ENCODE peak calls at places on chromosomes 6 and 20, in four cellular contexts. I is adrenal gland; J is CD8-positive, alpha-beta memory T cell; W is spleen. A is an unnamed sample.

GRCh38 chr20:40276291-40276690 is 412.7 kb downstream of the MAFB start:
- DNase-seq in J (no peak), I (no peak), W (no peak), A (no peak)

GRCh38 chr20:3729811-3730550 is 2.5 kb upstream of the HSPA12B start:
- DNase-seq in W (peak), I (no peak), J (no peak), A (no peak)

GRCh38 chr6:33746036-33746600 is 587 bp downstream of the IP6K3 start:
- DNase-seq in I (no peak), J (no peak), W (no peak), A (no peak)

GRCh38 chr20:64112691-64113443 is 5.5 kb upstream of the NPBWR2 start:
- DNase-seq in J (no peak), I (no peak), W (peak), A (peak)

GRCh38 chr6:96898241-96898851 is 655 bp upstream of the NDUFAF4 start:
- DNase-seq in J (no peak), I (no peak), W (no peak), A (no peak)

GRCh38 chr6:2111162-2111677 is 134.2 kb downstream of the GMDS start:
- DNase-seq in I (no peak), J (no peak), W (no peak), A (no peak)

GRCh38 chr20:1083431-1084080 is 34.8 kb upstream of the PSMF1 start:
- DNase-seq in J (no peak), W (no peak), I (no peak), A (no peak)

GRCh38 chr6:147099974-147100373 is 104.2 kb upstream of the STXBP5 start:
- DNase-seq in J (no peak), I (no peak), W (no peak), A (no peak)

GRCh38 chr6:10425177-10425972 is 10.5 kb upstream of the TFAP2A start:
- DNase-seq in I (no peak), W (no peak), J (no peak), A (no peak)

GRCh38 chr6:113629940-113630339 is 227.2 kb upstream of the MARCKS start:
- DNase-seq in I (no peak), J (no peak), W (no peak), A (no peak)

GRCh38 chr20:46400828-46401477 is 5.5 kb downstream of the ELMO2 start:
- DNase-seq in W (no peak), J (peak), I (no peak), A (no peak)

GRCh38 chr6:159819932-159820640 is 20.0 kb downstream of the PNLDC1 start:
- DNase-seq in W (peak), J (no peak), I (no peak), A (peak)

GRCh38 chr20:49403012-49403411 is 79.5 kb downstream of the KCNB1 start:
- DNase-seq in J (no peak), I (no peak), W (no peak), A (no peak)

GRCh38 chr6:64505312-64505711 is 869.7 kb downstream of the PHF3 start:
- DNase-seq in W (peak), J (no peak), I (no peak), A (no peak)

GRCh38 chr20:47455133-47456040 is 46.3 kb upstream of the NCOA3 start:
- DNase-seq in W (no peak), I (no peak), J (no peak), A (no peak)

GRCh38 chr6:149888113-149888512 is 9.8 kb downstream of the RAET1E start:
- DNase-seq in I (peak), W (no peak), J (no peak), A (no peak)

GRCh38 chr6:7805828-7806227 is 79.9 kb downstream of the BMP6 start:
- DNase-seq in I (no peak), J (no peak), W (no peak), A (no peak)

GRCh38 chr6:84492246-84493135 is 265.0 kb upstream of the CEP162 start:
- DNase-seq in J (no peak), I (peak), W (no peak), A (no peak)

GRCh38 chr6:154292855-154293519 is 63.6 kb downstream of the IPCEF1 start:
- DNase-seq in J (no peak), I (no peak), W (no peak), A (no peak)

GRCh38 chr6:139028658-139029469 is at the start of gene ABRACL:
- DNase-seq in J (peak), I (peak), W (peak), A (peak)

GRCh38 chr6:95978230-95978629 is 37.5 kb upstream of the FUT9 start:
- DNase-seq in I (no peak), W (no peak), J (no peak), A (no peak)

GRCh38 chr6:82881519-82881918 is 184.1 kb downstream of the UBE3D start:
- DNase-seq in I (no peak), J (no peak), W (no peak), A (no peak)

GRCh38 chr6:36683145-36683655 is 4.7 kb downstream of the CDKN1A start:
- DNase-seq in W (no peak), I (no peak), J (no peak), A (no peak)

GRCh38 chr6:157629220-157629619 is 193.8 kb upstream of the SNX9 start:
- DNase-seq in W (no peak), J (no peak), I (no peak), A (peak)

GRCh38 chr6:27332692-27333641 is 20.9 kb upstream of the POM121L2 start:
- DNase-seq in I (no peak), J (no peak), W (no peak), A (no peak)

GRCh38 chr20:7723284-7723683 is 217.0 kb downstream of the HAO1 start:
- DNase-seq in W (no peak), I (no peak), J (no peak), A (no peak)

GRCh38 chr6:1164600-1164999 is 147.3 kb upstream of the FOXQ1 start:
- DNase-seq in W (no peak), I (no peak), J (no peak), A (no peak)

GRCh38 chr20:51022227-51022802 is 592 bp downstream of the KCNG1 start:
- DNase-seq in W (no peak), I (no peak), J (no peak), A (no peak)

GRCh38 chr20:51019598-51020592 is 3.0 kb downstream of the KCNG1 start:
- DNase-seq in I (no peak), J (no peak), W (peak), A (no peak)

GRCh38 chr20:51021067-51022025 is 1.6 kb downstream of the KCNG1 start:
- DNase-seq in W (no peak), J (no peak), I (no peak), A (no peak)

GRCh38 chr20:51022803-51023616 is at the start of gene KCNG1:
- DNase-seq in I (peak), W (peak), J (no peak), A (peak)

DNA sequence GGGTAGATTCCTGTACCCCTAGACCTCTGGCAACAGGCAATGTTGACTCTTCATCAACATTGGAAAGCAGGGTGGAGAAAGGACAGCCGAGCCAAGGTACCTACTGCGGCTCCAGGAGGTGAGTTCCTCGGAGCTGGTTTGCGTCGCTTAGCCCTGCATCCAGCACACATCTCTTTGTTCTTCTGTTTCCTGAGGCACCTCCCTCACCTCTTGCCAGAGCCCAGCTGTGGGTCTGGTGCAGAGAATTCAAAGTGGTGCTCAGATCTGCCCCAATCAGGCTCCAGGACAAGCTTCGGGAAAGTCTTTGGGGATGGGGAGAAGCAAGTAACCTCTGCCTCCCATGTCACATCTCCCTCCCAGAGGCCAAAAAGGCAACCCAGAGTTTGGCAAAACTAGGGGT is 2.2 kb downstream of the KCNG1 start:
- DNase-seq in J (no peak), W (no peak), I (no peak), A (no peak)
- H3K4me3 ChIP-seq in J (no peak), W (no peak), I (no peak), A (no peak)

GRCh38 chr6:110813338-110813737 is 1.9 kb downstream of the CDK19 start:
- DNase-seq in I (no peak), W (no peak), J (no peak), A (no peak)
- H3K4me3 ChIP-seq in I (no peak), W (no peak), J (no peak), A (no peak)

GRCh38 chr6:5153186-5153585 is 68.0 kb downstream of the PPP1R3G start:
- DNase-seq in W (no peak), I (no peak), J (no peak), A (no peak)

GRCh38 chr6:5150676-5151075 is 65.5 kb downstream of the PPP1R3G start:
- DNase-seq in W (no peak), I (no peak), J (no peak), A (no peak)

GRCh38 chr6:5152417-5152816 is 67.3 kb downstream of the PPP1R3G start:
- DNase-seq in W (no peak), I (no peak), J (no peak), A (no peak)

GRCh38 chr6:5151295-5151954 is 66.3 kb downstream of the PPP1R3G start:
- DNase-seq in I (no peak), J (no peak), W (no peak), A (no peak)

DNA sequence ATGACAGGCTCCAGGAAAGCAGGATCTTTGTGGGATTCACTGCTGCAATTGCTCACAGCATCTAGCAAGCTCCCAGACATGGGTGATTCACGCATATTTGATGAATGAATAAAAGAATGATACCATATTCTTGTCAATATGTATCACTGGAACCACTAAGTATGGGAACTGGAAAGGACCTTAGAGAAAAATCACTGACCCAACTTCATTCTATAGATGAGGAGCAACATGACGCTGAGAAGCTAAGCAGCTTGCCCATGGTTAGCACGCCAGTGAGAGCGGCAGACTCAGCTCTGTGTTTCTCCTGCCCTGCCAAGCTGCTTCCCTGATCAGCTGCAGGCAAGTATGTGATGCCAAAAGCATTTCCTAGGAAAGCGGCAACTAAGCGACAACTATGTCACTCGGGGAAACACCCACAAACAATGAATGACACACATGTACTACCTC is 66.8 kb downstream of the PPP1R3G start:
- DNase-seq in W (no peak), J (no peak), I (no peak), A (no peak)
- H3K4me3 ChIP-seq in W (no peak), J (no peak), I (no peak), A (no peak)

GRCh38 chr6:105482956-105483355 is 80.1 kb upstream of the PREP start:
- DNase-seq in I (no peak), J (no peak), W (no peak), A (no peak)

GRCh38 chr6:105485456-105485855 is 82.6 kb upstream of the PREP start:
- DNase-seq in W (no peak), J (no peak), I (no peak), A (no peak)

GRCh38 chr6:105483492-105483891 is 80.6 kb upstream of the PREP start:
- DNase-seq in J (no peak), W (no peak), I (peak), A (no peak)

GRCh38 chr6:105484238-105485161 is 81.6 kb upstream of the PREP start:
- DNase-seq in W (no peak), I (no peak), J (no peak), A (no peak)

DNA sequence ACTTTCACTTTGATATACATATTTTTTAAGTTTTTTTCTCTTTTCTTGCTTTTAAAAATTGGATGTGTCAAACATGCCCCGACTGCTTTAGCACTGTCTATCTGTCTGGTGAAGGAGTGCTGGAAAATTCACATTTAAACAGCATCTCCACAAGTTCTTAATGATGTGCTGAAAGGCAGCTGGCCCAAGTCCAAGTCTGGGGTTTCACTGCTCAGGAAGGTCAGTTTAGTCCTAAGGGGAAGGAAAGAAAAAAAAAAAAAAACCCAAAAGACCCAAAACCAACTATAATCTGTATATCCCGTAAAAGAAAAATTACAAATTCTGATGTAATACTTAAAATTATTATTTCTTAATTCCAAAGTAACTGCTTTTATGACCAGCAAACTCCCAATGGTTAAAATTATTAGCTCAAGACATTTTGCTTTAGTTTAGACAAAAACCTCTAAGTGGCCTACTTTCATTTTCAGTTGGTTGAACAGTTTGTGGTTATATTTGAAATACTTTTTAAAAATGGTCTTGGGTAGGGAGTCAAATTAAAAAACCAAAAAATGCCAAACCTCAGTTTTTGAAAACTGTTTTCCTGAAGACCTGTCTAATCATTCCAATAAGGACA is 79.5 kb upstream of the PREP start:
- DNase-seq in W (no peak), J (no peak), I (peak), A (no peak)
- H3K4me3 ChIP-seq in W (no peak), J (no peak), I (no peak), A (no peak)

GRCh38 chr6:127900935-127901334 is at the start of gene THEMIS:
- DNase-seq in W (peak), I (no peak), J (peak), A (no peak)
- H3K4me3 ChIP-seq in W (peak), I (no peak), J (peak), A (no peak)

DNA sequence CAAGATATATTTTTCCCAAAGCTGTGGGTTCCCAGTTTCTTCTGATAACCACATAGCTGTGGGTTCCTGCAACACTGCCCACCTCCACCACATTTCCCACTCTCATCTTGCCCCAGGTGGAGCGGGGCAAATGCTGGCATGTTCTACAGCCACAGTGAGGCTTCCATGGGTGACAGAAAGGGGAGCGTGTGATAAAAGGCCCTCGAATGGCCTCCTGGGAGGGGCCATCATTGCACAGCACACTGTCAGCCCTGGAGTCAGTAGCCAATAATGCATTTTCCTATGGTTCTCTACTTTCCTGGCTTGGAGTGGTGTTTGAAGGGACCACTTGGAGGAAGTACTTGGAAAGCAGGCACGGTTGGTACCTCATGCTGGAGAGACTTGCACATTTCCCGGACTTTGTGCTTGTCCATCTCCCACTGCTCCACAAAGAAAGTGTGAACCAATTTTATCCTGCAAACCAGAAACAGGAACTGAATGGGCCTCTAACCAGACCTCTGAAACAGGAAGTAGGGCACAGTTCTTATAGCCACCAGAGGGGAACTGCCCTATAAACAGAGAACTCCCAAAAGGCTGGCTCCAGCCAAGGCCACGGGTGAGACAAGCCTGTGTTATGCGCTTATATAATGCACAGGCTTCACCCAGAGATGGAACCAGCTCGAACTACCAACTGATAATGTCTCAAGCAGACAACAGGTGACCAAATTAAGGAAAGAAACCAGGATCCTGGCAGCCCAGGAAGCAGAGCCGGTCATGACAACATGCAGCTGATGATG is 8.6 kb downstream of the MAP3K5 start:
- DNase-seq in J (peak), W (peak), I (no peak), A (no peak)
- H3K4me3 ChIP-seq in J (peak), W (peak), I (no peak), A (no peak)

GRCh38 chr6:6724319-6725119 is 136.0 kb downstream of the LY86 start:
- DNase-seq in J (no peak), I (peak), W (peak), A (peak)

GRCh38 chr6:6721606-6722005 is 133.1 kb downstream of the LY86 start:
- DNase-seq in W (no peak), J (no peak), I (no peak), A (no peak)

GRCh38 chr6:6722195-6722594 is 133.7 kb downstream of the LY86 start:
- DNase-seq in W (no peak), J (no peak), I (no peak), A (no peak)

GRCh38 chr6:6723792-6724318 is 135.3 kb downstream of the LY86 start:
- DNase-seq in I (no peak), J (no peak), W (no peak), A (no peak)

DNA sequence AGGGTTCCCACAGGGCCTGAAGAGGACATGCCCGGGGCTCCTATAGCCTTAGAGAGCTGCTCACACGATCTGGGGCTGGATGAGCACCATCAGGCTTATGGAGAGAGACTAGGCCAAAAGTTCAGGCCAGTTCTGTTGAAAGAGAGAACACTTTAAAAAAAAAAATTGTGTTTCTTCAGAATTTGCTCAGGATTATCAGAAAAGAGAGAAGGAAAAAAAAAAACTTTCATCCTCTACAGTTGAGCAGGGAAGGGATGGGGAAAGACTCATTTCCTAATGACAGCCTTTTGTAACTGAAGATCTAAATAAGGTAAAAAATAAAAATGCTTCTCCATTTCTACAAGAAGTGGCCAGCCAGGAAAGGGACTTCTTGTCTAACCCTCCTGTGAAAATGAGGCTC is 134.8 kb downstream of the LY86 start:
- DNase-seq in I (no peak), J (no peak), W (no peak), A (no peak)
- H3K4me3 ChIP-seq in I (no peak), J (no peak), W (no peak), A (no peak)

GRCh38 chr6:11710968-11711643 is 67.5 kb downstream of the ADTRP start:
- DNase-seq in W (no peak), J (no peak), I (no peak), A (no peak)
- H3K4me3 ChIP-seq in W (no peak), J (no peak), I (no peak), A (no peak)

DNA sequence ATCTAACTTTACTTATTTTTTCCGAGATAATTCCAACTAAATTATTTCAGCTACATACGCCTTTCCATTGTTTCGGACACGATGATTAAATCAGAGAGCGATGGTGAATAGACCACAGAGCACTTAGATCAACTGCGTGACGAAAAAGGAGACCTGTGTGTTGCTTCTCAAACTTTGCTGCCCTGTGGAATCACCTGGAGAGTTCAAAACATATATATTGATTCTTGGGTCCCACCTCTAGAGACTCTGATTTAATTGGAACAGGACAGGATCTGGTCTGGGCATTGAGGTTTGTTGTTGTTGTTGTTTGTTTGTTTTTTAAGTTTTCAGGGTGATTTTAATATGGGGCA is 401 bp upstream of the TNFRSF21 start:
- DNase-seq in I (no peak), J (no peak), W (no peak), A (no peak)
- H3K4me3 ChIP-seq in I (no peak), J (no peak), W (peak), A (no peak)

A was measured in aorta.